ENCODE peak calls at places on chromosomes 16 and 17, in seven cellular contexts. One of them, this sample, is unnamed.
A peak's percentile ranks its signal among the peaks of the same experiment; 100 is the strongest.

GRCh38 chr16:14375132-14375491 is 254.9 kb downstream of the PARN start:
- DNase-seq in K562: no peak
- DNase-seq in SK-N-SH: no peak
- DNase-seq in HepG2: no peak
- DNase-seq in GM12878: no peak
- DNase-seq in H1: no peak
- DNase-seq in HCT116: no peak
- DNase-seq in this sample: no peak

GRCh38 chr17:41518789-41519449 is at the start of gene KRT15:
- DNase-seq in HCT116: no peak
- DNase-seq in HepG2: no peak
- DNase-seq in GM12878: no peak
- DNase-seq in H1: no peak
- DNase-seq in SK-N-SH: no peak
- DNase-seq in K562: no peak
- DNase-seq in this sample: no peak

GRCh38 chr16:55478827-55479559 is at the start of gene MMP2:
- DNase-seq in H1: peak; percentile 74
- DNase-seq in GM12878: no peak
- DNase-seq in HCT116: no peak
- DNase-seq in K562: no peak
- DNase-seq in HepG2: no peak
- DNase-seq in SK-N-SH: peak; percentile 96
- DNase-seq in this sample: no peak

GRCh38 chr16:30892670-30893069 is 1.2 kb downstream of the BCL7C start:
- DNase-seq in SK-N-SH: no peak
- DNase-seq in H1: no peak
- DNase-seq in K562: no peak
- DNase-seq in HepG2: no peak
- DNase-seq in GM12878: no peak
- DNase-seq in HCT116: no peak
- DNase-seq in this sample: no peak

GRCh38 chr17:68290268-68290954 is 516 bp downstream of the SLC16A6 start:
- DNase-seq in K562: no peak
- DNase-seq in HCT116: no peak
- DNase-seq in HepG2: no peak
- DNase-seq in H1: peak; percentile 71
- DNase-seq in GM12878: no peak
- DNase-seq in SK-N-SH: peak; percentile 60
- DNase-seq in this sample: peak; percentile 73

GRCh38 chr17:61410100-61410551 is 10.5 kb downstream of the TBX2 start:
- DNase-seq in H1: no peak
- DNase-seq in SK-N-SH: peak; percentile 56
- DNase-seq in HepG2: no peak
- DNase-seq in GM12878: no peak
- DNase-seq in K562: no peak
- DNase-seq in HCT116: no peak
- DNase-seq in this sample: no peak

GRCh38 chr17:9842057-9842758 is 16.5 kb downstream of the GLP2R start:
- DNase-seq in HCT116: no peak
- DNase-seq in SK-N-SH: no peak
- DNase-seq in K562: no peak
- DNase-seq in GM12878: no peak
- DNase-seq in H1: no peak
- DNase-seq in HepG2: peak; percentile 13
- DNase-seq in this sample: no peak

GRCh38 chr16:67092227-67092626 is 17.5 kb upstream of the PHAF1 start:
- DNase-seq in K562: no peak
- DNase-seq in SK-N-SH: no peak
- DNase-seq in HepG2: no peak
- DNase-seq in GM12878: no peak
- DNase-seq in HCT116: no peak
- DNase-seq in H1: no peak
- DNase-seq in this sample: no peak

GRCh38 chr17:17325228-17325627 is 22.1 kb downstream of the NT5M start:
- DNase-seq in HCT116: no peak
- DNase-seq in K562: no peak
- DNase-seq in HepG2: no peak
- DNase-seq in H1: no peak
- DNase-seq in GM12878: no peak
- DNase-seq in SK-N-SH: no peak
- DNase-seq in this sample: no peak

DNA sequence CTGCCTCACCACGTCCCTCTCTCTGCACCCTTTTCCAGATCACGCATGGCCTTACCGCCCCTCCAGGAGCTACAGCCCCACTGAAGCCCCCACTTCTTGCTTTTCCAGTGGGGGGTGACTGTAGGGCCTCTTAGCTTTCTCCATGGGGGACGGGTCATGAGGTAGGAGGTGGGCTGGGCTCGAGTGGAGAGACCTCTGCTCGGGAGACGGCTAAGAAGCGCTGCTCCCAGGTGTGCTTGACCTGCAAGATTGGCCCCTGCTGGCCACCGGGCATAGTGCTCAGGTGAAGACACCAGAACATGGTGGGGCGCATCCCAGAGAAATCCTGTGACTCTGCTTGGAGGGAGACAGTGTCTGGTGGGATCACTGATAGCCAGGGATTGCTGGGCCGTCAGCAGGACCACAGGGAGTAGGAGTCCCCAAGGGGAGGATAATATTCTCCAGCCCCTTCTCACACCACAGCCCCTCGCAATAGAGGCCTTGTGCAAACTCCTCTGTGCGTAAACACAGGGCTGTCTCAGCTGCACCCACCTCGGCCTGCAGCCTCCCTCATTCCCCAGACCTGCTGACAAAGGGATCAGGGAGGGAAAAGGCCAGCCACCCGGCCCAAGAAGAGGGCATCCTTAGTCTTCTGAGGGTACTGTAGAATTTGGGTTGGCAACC is 8.9 kb upstream of the GALK1 start:
- DNase-seq in HepG2: no peak
- DNase-seq in SK-N-SH: peak; percentile 30
- DNase-seq in K562: no peak
- DNase-seq in H1: peak; percentile 70
- DNase-seq in GM12878: no peak
- DNase-seq in HCT116: no peak
- DNase-seq in this sample: no peak
- TF ChIP-seq JUND in HepG2: no peak
- TF ChIP-seq JUND in SK-N-SH: no peak
- TF ChIP-seq JUND in K562: no peak
- TF ChIP-seq JUND in H1: no peak
- TF ChIP-seq JUND in GM12878: no peak
- TF ChIP-seq JUND in HCT116: no peak
- TF ChIP-seq JUND in this sample: no peak

DNA sequence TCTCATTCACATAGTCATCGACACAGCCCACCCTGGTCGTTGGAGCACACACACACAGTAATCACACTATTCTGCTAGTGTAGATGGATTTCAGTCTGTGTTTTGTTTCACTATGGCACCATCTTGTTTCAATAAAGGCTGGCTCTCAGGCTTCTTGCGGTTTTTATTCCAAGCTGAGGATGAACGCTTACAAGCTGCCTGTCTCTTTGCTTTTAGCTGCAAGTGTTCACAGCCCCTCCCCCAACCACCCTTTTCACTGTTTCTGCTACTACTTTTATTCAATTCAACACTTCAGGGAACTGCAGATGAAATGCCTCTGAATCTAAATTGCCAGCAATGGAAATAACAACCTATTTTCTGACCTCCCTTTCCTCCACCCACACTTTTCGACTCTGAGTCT is 140.9 kb upstream of the PMFBP1 start:
- DNase-seq in HCT116: no peak
- DNase-seq in GM12878: no peak
- DNase-seq in SK-N-SH: no peak
- DNase-seq in H1: no peak
- DNase-seq in K562: no peak
- DNase-seq in HepG2: no peak
- DNase-seq in this sample: no peak
- TF ChIP-seq JUND in HCT116: no peak
- TF ChIP-seq JUND in GM12878: no peak
- TF ChIP-seq JUND in SK-N-SH: no peak
- TF ChIP-seq JUND in H1: no peak
- TF ChIP-seq JUND in K562: no peak
- TF ChIP-seq JUND in HepG2: no peak
- TF ChIP-seq JUND in this sample: no peak

DNA sequence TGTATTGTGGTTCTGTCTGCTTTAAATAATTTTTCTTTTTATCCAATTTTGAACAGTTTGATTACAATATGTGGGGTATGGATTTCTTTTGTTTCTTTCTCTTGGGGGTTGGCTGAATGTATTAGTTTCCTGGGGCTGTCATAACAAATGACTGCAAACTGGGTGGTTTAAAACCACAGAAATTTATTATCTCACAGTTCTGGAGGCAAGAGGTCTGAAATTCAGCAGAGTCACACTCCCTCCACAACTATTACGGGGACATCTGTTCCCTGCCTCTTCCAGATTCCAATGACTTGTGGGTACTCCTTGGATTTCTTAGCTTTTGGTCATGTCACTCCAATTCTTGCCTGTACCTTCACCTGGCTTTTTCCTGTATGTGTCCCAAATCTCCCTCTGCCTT is 23.7 kb downstream of the COX11 start:
- DNase-seq in HepG2: no peak
- DNase-seq in K562: no peak
- DNase-seq in GM12878: no peak
- DNase-seq in H1: no peak
- DNase-seq in SK-N-SH: no peak
- DNase-seq in HCT116: no peak
- DNase-seq in this sample: no peak
- TF ChIP-seq JUND in HepG2: no peak
- TF ChIP-seq JUND in K562: peak; percentile 16
- TF ChIP-seq JUND in GM12878: no peak
- TF ChIP-seq JUND in H1: no peak
- TF ChIP-seq JUND in SK-N-SH: no peak
- TF ChIP-seq JUND in HCT116: no peak
- TF ChIP-seq JUND in this sample: no peak

GRCh38 chr16:12173121-12173520 is 196.6 kb downstream of the SNX29 start:
- DNase-seq in HepG2: no peak
- DNase-seq in HCT116: no peak
- DNase-seq in SK-N-SH: no peak
- DNase-seq in GM12878: no peak
- DNase-seq in K562: no peak
- DNase-seq in H1: no peak
- DNase-seq in this sample: no peak

GRCh38 chr16:12170103-12171025 is 193.8 kb downstream of the SNX29 start:
- DNase-seq in K562: peak; percentile 16
- DNase-seq in H1: no peak
- DNase-seq in GM12878: no peak
- DNase-seq in HepG2: no peak
- DNase-seq in SK-N-SH: no peak
- DNase-seq in HCT116: no peak
- DNase-seq in this sample: no peak

GRCh38 chr16:12171706-12172105 is 195.2 kb downstream of the SNX29 start:
- DNase-seq in GM12878: no peak
- DNase-seq in SK-N-SH: no peak
- DNase-seq in K562: no peak
- DNase-seq in H1: no peak
- DNase-seq in HCT116: no peak
- DNase-seq in HepG2: no peak
- DNase-seq in this sample: no peak

GRCh38 chr16:12172343-12172742 is 195.8 kb downstream of the SNX29 start:
- DNase-seq in HCT116: no peak
- DNase-seq in GM12878: no peak
- DNase-seq in H1: no peak
- DNase-seq in SK-N-SH: no peak
- DNase-seq in HepG2: no peak
- DNase-seq in K562: no peak
- DNase-seq in this sample: no peak

DNA sequence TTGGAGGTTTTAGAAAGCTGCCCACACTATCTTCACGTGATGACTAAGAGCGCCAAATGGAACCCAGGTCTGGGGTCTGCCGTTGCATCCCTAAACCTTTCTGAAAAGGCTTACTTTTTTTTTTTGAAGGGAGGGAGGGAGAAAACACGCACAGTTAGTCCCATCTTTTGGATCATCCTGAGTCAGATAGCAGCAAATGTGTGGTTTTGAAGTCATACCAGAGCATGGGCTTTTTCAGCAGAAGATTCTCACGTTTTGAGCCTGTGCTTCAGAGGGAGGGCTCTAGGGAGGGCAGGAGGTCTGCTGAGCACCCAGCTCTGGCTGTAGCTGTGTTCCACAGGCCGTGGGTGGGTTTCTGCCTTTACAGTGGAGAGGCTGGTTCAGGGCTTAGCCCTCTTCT is 194.7 kb downstream of the SNX29 start:
- DNase-seq in SK-N-SH: no peak
- DNase-seq in H1: no peak
- DNase-seq in GM12878: no peak
- DNase-seq in K562: no peak
- DNase-seq in HepG2: no peak
- DNase-seq in HCT116: no peak
- DNase-seq in this sample: no peak
- TF ChIP-seq JUND in SK-N-SH: no peak
- TF ChIP-seq JUND in H1: no peak
- TF ChIP-seq JUND in GM12878: no peak
- TF ChIP-seq JUND in K562: no peak
- TF ChIP-seq JUND in HepG2: no peak
- TF ChIP-seq JUND in HCT116: no peak
- TF ChIP-seq JUND in this sample: no peak

This sample was measured in T47D.